ENCODE peak calls at places on chromosomes 2 and 18, in five cellular contexts. M is ascending aorta, E is cardiac muscle cell, P is upper lobe of right lung, U is endothelial cell. B is an unnamed sample.

GRCh38 chr2:38466849-38467767 is 90.0 kb upstream of the ATL2 start:
- DNase-seq in M (no peak), E (no peak), P (no peak), U (no peak), B (no peak)

GRCh38 chr2:10267551-10268465 is 34.9 kb upstream of the HPCAL1 start:
- DNase-seq in M (no peak), E (no peak), P (peak; percentile 72), U (no peak), B (peak; percentile 9)

GRCh38 chr2:55992465-55992864 is 68.9 kb upstream of the EFEMP1 start:
- DNase-seq in M (peak; percentile 14), E (no peak), P (no peak), U (no peak), B (no peak)

GRCh38 chr2:55934337-55934736 is 10.8 kb upstream of the EFEMP1 start:
- DNase-seq in M (no peak), E (no peak), P (no peak), U (no peak), B (no peak)

GRCh38 chr2:172545408-172546075 is 10.3 kb upstream of the PDK1 start:
- DNase-seq in M (no peak), E (no peak), P (no peak), U (no peak), B (no peak)

GRCh38 chr2:218896501-218897393 is 16.1 kb downstream of the WNT10A start:
- DNase-seq in M (no peak), E (no peak), P (no peak), U (no peak), B (no peak)

GRCh38 chr18:12305211-12305610 is 2.8 kb upstream of the TUBB6 start:
- DNase-seq in M (no peak), E (no peak), P (no peak), U (no peak), B (no peak)

GRCh38 chr2:32166115-32166549 is 468 bp downstream of the SLC30A6 start:
- DNase-seq in M (no peak), E (no peak), P (no peak), U (no peak), B (no peak)

GRCh38 chr2:177338177-177338721 is 54.3 kb upstream of the AGPS start:
- DNase-seq in M (no peak), E (no peak), P (no peak), U (no peak), B (no peak)

GRCh38 chr2:47867205-47867604 is 39.1 kb downstream of the FBXO11 start:
- DNase-seq in M (no peak), E (peak; percentile 14), P (no peak), U (no peak), B (no peak)

GRCh38 chr2:241485172-241485911 is 23.0 kb downstream of the STK25 start:
- DNase-seq in M (no peak), E (no peak), P (no peak), U (no peak), B (no peak)

GRCh38 chr18:50649821-50650220 is 89.9 kb downstream of the MAPK4 start:
- DNase-seq in M (peak; percentile 22), E (peak; percentile 50), P (peak; percentile 75), U (no peak), B (no peak)

GRCh38 chr18:8912348-8913057 is 190.0 kb upstream of the NDUFV2 start:
- DNase-seq in M (no peak), E (peak; percentile 0), P (peak; percentile 70), U (no peak), B (peak; percentile 73)

GRCh38 chr2:23545391-23545790 is 160.4 kb downstream of the KLHL29 start:
- DNase-seq in M (no peak), E (no peak), P (no peak), U (no peak), B (no peak)

GRCh38 chr18:2441544-2441943 is 129.8 kb downstream of the METTL4 start:
- DNase-seq in M (no peak), E (no peak), P (no peak), U (no peak), B (no peak)

GRCh38 chr18:6219116-6219717 is 195.5 kb downstream of the L3MBTL4 start:
- DNase-seq in M (no peak), E (peak; percentile 74), P (no peak), U (peak; percentile 77), B (peak; percentile 81)

GRCh38 chr2:238290079-238290478 is 1.7 kb upstream of the PER2 start:
- DNase-seq in M (no peak), E (peak; percentile 62), P (no peak), U (peak; percentile 26), B (no peak)

GRCh38 chr18:30280861-30281470 is 761.6 kb downstream of the DSC3 start:
- DNase-seq in M (no peak), E (peak; percentile 80), P (no peak), U (peak; percentile 61), B (no peak)

GRCh38 chr18:37537868-37538525 is 27.6 kb downstream of the CELF4 start:
- DNase-seq in M (no peak), E (peak; percentile 81), P (peak; percentile 85), U (peak; percentile 93), B (peak; percentile 93)

GRCh38 chr2:220154243-220154642 is 526.8 kb downstream of the SLC4A3 start:
- DNase-seq in M (no peak), E (no peak), P (no peak), U (no peak), B (no peak)

GRCh38 chr2:205563646-205564045 is 118.7 kb upstream of the NRP2 start:
- DNase-seq in M (no peak), E (peak; percentile 23), P (peak; percentile 69), U (peak; percentile 14), B (peak; percentile 48)

GRCh38 chr2:108193251-108193650 is 46.5 kb upstream of the SULT1C3 start:
- DNase-seq in M (no peak), E (no peak), P (no peak), U (no peak), B (no peak)

GRCh38 chr2:62423235-62423634 is 82.8 kb downstream of the TMEM17 start:
- DNase-seq in M (no peak), E (no peak), P (no peak), U (no peak), B (no peak)
- TF ChIP-seq CTCF in M (no peak), E (peak; percentile 21), P (peak; percentile 20), U (no peak), B (no peak)

GRCh38 chr2:121272596-121272995 is 12.4 kb downstream of the TFCP2L1 start:
- DNase-seq in M (no peak), E (no peak), P (no peak), U (no peak), B (no peak)
- TF ChIP-seq CTCF in M (no peak), E (no peak), P (no peak), U (no peak), B (no peak)

GRCh38 chr18:48713302-48713701 is 174.5 kb downstream of the CTIF start:
- DNase-seq in M (no peak), E (no peak), P (no peak), U (no peak), B (no peak)

GRCh38 chr18:48709371-48709770 is 170.5 kb downstream of the CTIF start:
- DNase-seq in M (no peak), E (no peak), P (no peak), U (peak; percentile 47), B (no peak)

GRCh38 chr18:48714873-48715272 is 176.0 kb downstream of the CTIF start:
- DNase-seq in M (no peak), E (no peak), P (no peak), U (no peak), B (no peak)

GRCh38 chr18:48708807-48709206 is 170.0 kb downstream of the CTIF start:
- DNase-seq in M (no peak), E (no peak), P (no peak), U (no peak), B (no peak)

DNA sequence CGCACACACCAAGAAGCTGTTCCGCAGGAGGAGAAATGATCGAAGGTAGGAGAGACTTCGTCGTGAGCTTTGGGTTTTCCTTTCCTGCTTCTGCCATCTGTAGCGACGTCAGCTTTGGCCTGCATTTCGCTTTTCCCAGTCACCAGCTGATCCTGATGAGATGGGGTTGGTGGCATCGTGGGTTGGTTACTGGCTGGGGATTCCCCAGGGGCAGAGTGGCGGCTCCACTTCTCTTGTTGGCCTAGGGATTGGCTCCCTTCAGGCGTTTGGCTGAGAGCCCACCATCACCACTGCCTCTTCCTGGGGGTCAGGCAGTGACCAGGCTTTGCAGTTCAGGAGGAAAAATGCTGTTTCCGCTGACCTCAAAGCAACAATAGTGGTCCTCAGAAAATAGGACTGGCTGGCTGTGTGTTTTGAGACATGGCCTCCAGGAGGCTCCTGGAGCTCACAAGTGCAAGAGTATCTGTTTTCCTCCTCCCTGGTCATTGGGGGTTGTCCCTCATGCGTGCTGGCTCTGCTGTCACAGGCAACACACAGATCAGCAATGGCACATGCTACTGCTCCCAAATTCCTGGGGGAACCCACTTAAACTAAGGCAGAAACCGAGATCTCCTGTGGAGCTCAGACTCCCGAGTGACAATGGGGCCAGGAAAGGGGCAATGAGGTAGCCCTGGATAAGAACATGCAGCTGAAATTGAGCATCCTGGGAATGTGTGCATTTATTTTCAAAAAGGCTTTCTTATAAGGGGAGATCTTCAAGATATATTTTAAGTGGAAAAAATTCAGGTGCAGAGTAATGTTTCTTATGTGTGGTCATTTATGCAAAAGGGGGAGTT is 173.0 kb downstream of the CTIF start:
- DNase-seq in M (no peak), E (peak; percentile 64), P (no peak), U (peak; percentile 33), B (no peak)
- TF ChIP-seq CTCF in M (peak; percentile 63), E (peak; percentile 60), P (peak; percentile 45), U (no peak), B (no peak)

DNA sequence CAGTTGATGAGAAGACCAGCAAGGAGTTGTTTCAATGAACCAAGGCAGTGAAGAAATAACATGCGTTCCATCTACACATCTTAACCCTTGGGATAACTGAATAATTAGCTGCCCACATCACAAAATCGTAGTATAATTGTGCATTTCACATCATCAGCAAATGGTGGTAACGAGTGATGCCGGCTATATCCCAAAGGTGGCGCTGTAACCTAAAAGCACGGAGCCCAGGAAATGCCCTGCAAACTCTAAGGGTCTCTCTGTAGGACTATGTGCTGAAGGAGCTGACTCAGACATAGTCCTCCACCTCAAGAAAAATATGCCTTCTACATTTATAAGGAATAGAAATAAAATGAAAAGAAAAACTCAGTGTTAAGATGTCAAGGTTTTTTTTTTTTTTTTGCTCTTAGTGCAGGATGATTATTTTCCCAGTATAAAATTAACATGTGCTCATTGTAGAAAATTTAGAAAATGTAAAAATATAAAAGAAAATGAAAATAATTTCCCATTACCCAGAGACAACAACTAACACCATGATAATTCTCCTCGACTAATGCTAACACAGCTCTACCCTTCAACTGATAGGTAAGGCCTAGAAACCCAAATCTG is 23.1 kb upstream of the DSG3 start:
- DNase-seq in M (no peak), E (peak; percentile 71), P (no peak), U (peak; percentile 57), B (peak; percentile 71)
- TF ChIP-seq CTCF in M (no peak), E (peak; percentile 86), P (peak; percentile 42), U (peak; percentile 88), B (peak; percentile 89)

B was measured in glutamatergic neuron.